ENCODE peak calls at places on chromosomes 1 and 21, in seven cellular contexts. X is lower lobe of right lung; S is trophoblast cell; K is testis; J is left ventricle myocardium inferior; R is CD8-positive, alpha-beta memory T cell; W is uterus. I is an unnamed sample.

GRCh38 chr1:56920551-56920950 is 45.3 kb downstream of the C8B start:
- DNase-seq in J (no peak), K (no peak), S (no peak), W (no peak), X (no peak), R (no peak), I (no peak)

GRCh38 chr1:116330342-116330652 is 42.7 kb upstream of the ATP1A1 start:
- DNase-seq in R (no peak), W (no peak), J (no peak), X (peak; percentile 66), S (no peak), K (no peak), I (no peak)

GRCh38 chr1:187261637-187262036 is 432.9 kb downstream of the PLA2G4A start:
- DNase-seq in R (no peak), X (no peak), W (no peak), S (no peak), J (no peak), K (no peak), I (peak; percentile 43)

GRCh38 chr1:170664828-170665617 is 1.1 kb downstream of the PRRX1 start:
- DNase-seq in W (peak; percentile 51), R (no peak), K (peak; percentile 76), X (no peak), S (peak; percentile 1), J (peak; percentile 55), I (no peak)

GRCh38 chr1:212287261-212287895 is 2.2 kb downstream of the PPP2R5A start:
- DNase-seq in K (no peak), R (no peak), S (no peak), X (no peak), J (no peak), W (no peak), I (no peak)

GRCh38 chr1:214280386-214281029 is 451 bp upstream of the SMYD2 start:
- DNase-seq in R (no peak), W (peak; percentile 21), S (peak; percentile 66), K (peak; percentile 56), X (peak; percentile 63), J (peak; percentile 29), I (no peak)

GRCh38 chr1:32101233-32101681 is 6.6 kb upstream of the KPNA6 start:
- DNase-seq in J (no peak), K (no peak), S (peak; percentile 58), X (no peak), R (no peak), W (no peak), I (no peak)

GRCh38 chr1:26281971-26282693 is 2.2 kb downstream of the SH3BGRL3 start:
- DNase-seq in X (no peak), S (no peak), R (no peak), K (peak; percentile 52), W (no peak), J (peak; percentile 56), I (no peak)

GRCh38 chr1:226035915-226036314 is 26.6 kb upstream of the H3-3A start:
- DNase-seq in W (no peak), S (no peak), K (no peak), J (no peak), R (no peak), X (no peak), I (no peak)

GRCh38 chr1:242585616-242586354 is 61.3 kb upstream of the PLD5 start:
- DNase-seq in K (no peak), X (no peak), W (no peak), J (no peak), R (no peak), S (no peak), I (no peak)

GRCh38 chr1:63326473-63327380 is 4.4 kb downstream of the FOXD3 start:
- DNase-seq in S (peak; percentile 58), K (no peak), X (no peak), R (no peak), J (no peak), W (no peak), I (no peak)

GRCh38 chr21:40054403-40054802 is 187.2 kb downstream of the PCP4 start:
- DNase-seq in X (peak; percentile 88), W (peak; percentile 67), J (no peak), K (no peak), R (no peak), S (no peak), I (no peak)

GRCh38 chr1:18443573-18444520 is 36.9 kb upstream of the KLHDC7A start:
- DNase-seq in K (no peak), R (no peak), W (no peak), J (no peak), X (no peak), S (no peak), I (no peak)

GRCh38 chr1:35062518-35063196 is 16.5 kb upstream of the ZMYM1 start:
- DNase-seq in J (no peak), R (no peak), X (no peak), K (no peak), W (no peak), S (no peak), I (peak; percentile 44)

GRCh38 chr1:114118351-114118990 is 35.2 kb downstream of the SYT6 start:
- DNase-seq in K (no peak), X (no peak), W (no peak), R (no peak), J (no peak), S (no peak), I (no peak)

GRCh38 chr1:910881-911721 is 12.6 kb upstream of the SAMD11 start:
- DNase-seq in J (no peak), K (no peak), R (peak; percentile 34), S (peak; percentile 32), X (no peak), W (peak; percentile 45), I (peak; percentile 91)

GRCh38 chr1:155859881-155860841 is 794 bp downstream of the SYT11 start:
- DNase-seq in J (peak; percentile 88), K (peak; percentile 86), W (peak; percentile 90), X (peak; percentile 66), S (peak; percentile 26), R (peak; percentile 85), I (peak; percentile 91)

GRCh38 chr1:244056602-244057001 is 5.5 kb downstream of the ZBTB18 start:
- DNase-seq in J (no peak), R (no peak), K (no peak), S (no peak), X (no peak), W (no peak), I (no peak)

GRCh38 chr1:207820568-207821463 is 69.0 kb downstream of the CD46 start:
- DNase-seq in W (no peak), J (no peak), K (no peak), R (no peak), X (no peak), S (no peak), I (no peak)

GRCh38 chr21:39180429-39181019 is 2.7 kb downstream of the PSMG1 start:
- DNase-seq in W (no peak), S (no peak), J (no peak), X (no peak), K (no peak), R (no peak), I (no peak)

GRCh38 chr1:216936779-216937178 is 213.6 kb upstream of the ESRRG start:
- DNase-seq in X (no peak), R (no peak), W (no peak), S (no peak), J (no peak), K (no peak), I (no peak)

GRCh38 chr21:38773108-38774061 is 32.3 kb upstream of the ETS2 start:
- DNase-seq in K (no peak), X (no peak), R (no peak), J (no peak), W (peak; percentile 68), S (peak; percentile 87), I (no peak)

GRCh38 chr21:34792504-34793089 is 123.8 kb downstream of the CLIC6 start:
- DNase-seq in J (no peak), R (no peak), S (no peak), K (no peak), W (no peak), X (no peak), I (no peak)

GRCh38 chr1:8591547-8591946 is 225.9 kb downstream of the RERE start:
- DNase-seq in R (no peak), J (no peak), W (no peak), K (no peak), X (no peak), S (no peak), I (no peak)

GRCh38 chr1:102191723-102192122 is 195.0 kb upstream of the OLFM3 start:
- DNase-seq in R (no peak), X (no peak), J (no peak), S (peak; percentile 75), K (peak; percentile 42), W (no peak), I (peak; percentile 59)

GRCh38 chr1:245313581-245313980 is 158.8 kb downstream of the KIF26B start:
- DNase-seq in J (no peak), X (no peak), W (no peak), S (no peak), R (no peak), K (no peak), I (no peak)

GRCh38 chr1:105442901-105443300 is 1613.6 kb upstream of the PRMT6 start:
- DNase-seq in S (no peak), X (no peak), J (no peak), R (no peak), K (no peak), W (no peak), I (no peak)

GRCh38 chr1:151606867-151607266 is 5.0 kb upstream of the SNX27 start:
- DNase-seq in X (no peak), S (no peak), K (no peak), W (no peak), R (no peak), J (no peak), I (no peak)

GRCh38 chr1:44650159-44650831 is 24.0 kb downstream of the TMEM53 start:
- DNase-seq in K (no peak), J (peak; percentile 74), X (no peak), W (no peak), S (no peak), R (no peak), I (no peak)
- H3K36me3 ChIP-seq in K (no peaks in the 10 kb centered on the region), J (peaks cover 83% of the 10 kb centered on the region), X (peaks cover 85% of the 10 kb centered on the region), W (no peaks in the 10 kb centered on the region), S (peaks cover 63% of the 10 kb centered on the region), R (peaks cover 26% of the 10 kb centered on the region), I (peaks cover 3% of the 10 kb centered on the region)

GRCh38 chr1:183480971-183481431 is 8.7 kb downstream of the SMG7 start:
- DNase-seq in K (no peak), W (no peak), X (no peak), R (no peak), S (no peak), J (no peak), I (no peak)
- H3K36me3 ChIP-seq in K (no peaks in the 10 kb centered on the region), W (no peaks in the 10 kb centered on the region), X (no peaks in the 10 kb centered on the region), R (no peaks in the 10 kb centered on the region), S (no peaks in the 10 kb centered on the region), J (no peaks in the 10 kb centered on the region), I (peaks cover 5% of the 10 kb centered on the region)

GRCh38 chr1:51814513-51814912 is 64.0 kb downstream of the NRDC start:
- DNase-seq in J (no peak), R (no peak), W (no peak), S (no peak), X (no peak), K (no peak), I (no peak)
- H3K36me3 ChIP-seq in J (peaks cover 84% of the 10 kb centered on the region), R (peaks cover 24% of the 10 kb centered on the region), W (no peaks in the 10 kb centered on the region), S (peaks cover 17% of the 10 kb centered on the region), X (peaks cover 97% of the 10 kb centered on the region), K (no peaks in the 10 kb centered on the region), I (no peaks in the 10 kb centered on the region)

DNA sequence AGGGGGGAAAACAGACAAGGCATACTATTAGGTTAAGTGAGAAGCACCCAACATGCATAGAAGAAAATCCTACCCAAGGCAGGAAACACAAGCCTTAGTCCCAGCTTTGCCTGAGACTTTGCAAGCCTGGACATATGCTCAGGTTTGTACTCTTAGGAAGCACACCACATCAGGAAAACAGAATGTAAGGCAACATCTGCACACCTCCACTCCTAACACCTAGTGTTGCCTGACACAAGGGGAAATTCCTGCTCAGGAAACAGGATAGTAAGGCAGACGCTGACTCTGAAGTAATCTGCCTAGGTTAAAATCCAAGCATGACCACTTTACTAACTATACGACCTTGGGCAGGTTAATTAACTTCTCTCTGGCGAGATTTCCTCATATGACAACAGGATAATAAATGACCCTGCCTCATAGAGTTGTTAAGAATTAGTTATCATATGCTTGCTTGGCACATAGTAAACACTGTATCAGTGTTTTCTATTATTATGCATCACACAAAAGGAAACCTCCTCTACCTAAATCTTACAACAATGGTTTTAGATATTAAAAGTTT is 119.8 kb downstream of the ZZZ3 start:
- DNase-seq in J (no peak), S (no peak), W (no peak), K (no peak), R (no peak), X (no peak), I (no peak)
- H3K36me3 ChIP-seq in J (peaks cover 43% of the 10 kb centered on the region), S (peaks cover 5% of the 10 kb centered on the region), W (no peaks in the 10 kb centered on the region), K (no peaks in the 10 kb centered on the region), R (peaks cover 13% of the 10 kb centered on the region), X (peaks cover 45% of the 10 kb centered on the region), I (no peaks in the 10 kb centered on the region)

I was measured in BE2C.